ENCODE peak calls at places on chromosome 3, in six cellular contexts. Z, M, P, S, A and U are unnamed samples.

GRCh38 chr3:64685800-64686445 is 1.9 kb downstream of the ADAMTS9 start:
- DNase-seq in Z (peak; percentile 96), M (peak; percentile 99), P (peak; percentile 97), S (no peak), A (peak; percentile 48), U (peak; percentile 70)

GRCh38 chr3:189756651-189757078 is 125.5 kb downstream of the TP63 start:
- DNase-seq in Z (no peak), M (no peak), P (no peak), S (no peak), A (peak; percentile 38), U (no peak)

GRCh38 chr3:194686816-194687637 is 1.3 kb downstream of the FAM43A start:
- DNase-seq in Z (peak; percentile 80), M (peak; percentile 81), P (peak; percentile 78), S (peak; percentile 42), A (no peak), U (no peak)

GRCh38 chr3:36945326-36945980 is 599 bp upstream of the TRANK1 start:
- DNase-seq in Z (no peak), M (no peak), P (no peak), S (no peak), A (no peak), U (no peak)

GRCh38 chr3:88195951-88196434 is 46.2 kb downstream of the C3orf38 start:
- DNase-seq in Z (no peak), M (no peak), P (peak; percentile 22), S (no peak), A (no peak), U (no peak)

GRCh38 chr3:138936763-138937689 is 9.9 kb downstream of the FOXL2 start:
- DNase-seq in Z (peak; percentile 54), M (no peak), P (no peak), S (no peak), A (no peak), U (no peak)

GRCh38 chr3:12423131-12423530 is 61.1 kb upstream of the TSEN2 start:
- DNase-seq in Z (no peak), M (no peak), P (no peak), S (no peak), A (no peak), U (no peak)

GRCh38 chr3:164451083-164451910 is 627.0 kb downstream of the SI start:
- DNase-seq in Z (no peak), M (peak; percentile 73), P (no peak), S (no peak), A (no peak), U (no peak)

GRCh38 chr3:129409541-129409940 is 18.9 kb downstream of the EFCAB12 start:
- DNase-seq in Z (no peak), M (no peak), P (peak; percentile 43), S (no peak), A (no peak), U (no peak)

GRCh38 chr3:115512565-115513410 is 110.5 kb upstream of the GAP43 start:
- DNase-seq in Z (no peak), M (no peak), P (peak; percentile 74), S (no peak), A (no peak), U (peak; percentile 57)

GRCh38 chr3:38805765-38806386 is 10.1 kb downstream of the SCN10A start:
- DNase-seq in Z (no peak), M (no peak), P (peak; percentile 85), S (no peak), A (peak; percentile 66), U (peak; percentile 37)

GRCh38 chr3:101617478-101617877 is 43.5 kb downstream of the PCNP start:
- DNase-seq in Z (no peak), M (no peak), P (no peak), S (no peak), A (no peak), U (no peak)

GRCh38 chr3:64276131-64276530 is 50.9 kb upstream of the PRICKLE2 start:
- DNase-seq in Z (no peak), M (no peak), P (no peak), S (no peak), A (no peak), U (no peak)

GRCh38 chr3:119778176-119778575 is 3.7 kb upstream of the NR1I2 start:
- DNase-seq in Z (no peak), M (no peak), P (no peak), S (no peak), A (no peak), U (no peak)

GRCh38 chr3:165839296-165840076 is 2.3 kb upstream of the BCHE start:
- DNase-seq in Z (no peak), M (no peak), P (no peak), S (no peak), A (no peak), U (no peak)

GRCh38 chr3:128794067-128794768 is 68.2 kb downstream of the RAB7A start:
- DNase-seq in Z (no peak), M (no peak), P (peak; percentile 87), S (no peak), A (peak; percentile 92), U (no peak)

GRCh38 chr3:46168583-46168982 is 39.5 kb downstream of the CCR1 start:
- DNase-seq in Z (no peak), M (no peak), P (no peak), S (no peak), A (no peak), U (no peak)

GRCh38 chr3:141738636-141739363 is 702 bp downstream of the RNF7 start:
- DNase-seq in Z (no peak), M (no peak), P (peak; percentile 72), S (no peak), A (peak; percentile 49), U (no peak)

GRCh38 chr3:189094539-189094938 is 77.2 kb upstream of the TPRG1 start:
- DNase-seq in Z (no peak), M (no peak), P (no peak), S (no peak), A (no peak), U (no peak)

GRCh38 chr3:174710622-174711021 is 148.5 kb upstream of the NAALADL2 start:
- DNase-seq in Z (no peak), M (no peak), P (no peak), S (no peak), A (no peak), U (no peak)

GRCh38 chr3:69499899-69500316 is 114.0 kb upstream of the FRMD4B start:
- DNase-seq in Z (peak; percentile 64), M (peak; percentile 66), P (peak; percentile 27), S (no peak), A (no peak), U (no peak)

DNA sequence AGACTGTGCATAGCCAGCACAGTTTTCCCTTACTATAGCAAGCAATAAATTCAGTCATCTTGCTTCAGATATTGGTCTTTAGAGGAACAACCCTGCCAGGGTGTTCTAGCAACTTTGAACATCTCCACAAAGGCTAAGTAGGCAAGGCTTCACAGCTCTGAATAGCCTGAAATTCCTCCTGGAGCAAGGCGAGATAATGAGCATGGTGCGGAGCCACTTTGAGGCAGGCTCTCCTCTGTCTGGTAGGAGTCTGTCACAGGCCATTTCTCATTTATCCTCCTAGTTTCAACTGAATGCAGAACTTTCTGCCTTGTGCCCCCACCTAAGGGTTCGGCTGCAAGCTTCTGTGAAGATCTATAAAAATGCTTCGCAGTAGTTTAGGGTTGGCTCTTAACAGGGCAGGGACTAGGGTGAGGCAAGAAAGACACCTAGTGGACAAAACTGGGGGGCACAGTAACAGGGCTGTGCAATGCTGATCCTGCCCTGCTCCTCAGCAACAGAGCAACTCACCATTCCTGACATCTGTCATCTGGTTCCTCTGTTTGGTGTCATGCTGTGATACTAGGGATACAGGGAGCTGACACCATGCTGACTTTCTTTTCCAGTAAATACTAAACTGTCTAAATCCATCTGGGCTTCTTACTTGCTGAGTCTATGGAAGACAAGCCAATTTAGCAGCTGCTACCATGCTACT is 16.6 kb upstream of the EHHADH start:
- DNase-seq in Z (no peak), M (no peak), P (peak; percentile 57), S (no peak), A (peak; percentile 34), U (no peak)
- TF ChIP-seq CTCF in Z (no peak), M (no peak), P (peak; percentile 66), S (no peak), A (no peak), U (peak; percentile 24)

GRCh38 chr3:55897573-55898224 is 410.6 kb upstream of the WNT5A start:
- DNase-seq in Z (no peak), M (no peak), P (peak; percentile 24), S (no peak), A (peak; percentile 32), U (no peak)
- TF ChIP-seq CTCF in Z (no peak), M (no peak), P (peak; percentile 44), S (no peak), A (peak; percentile 45), U (no peak)

DNA sequence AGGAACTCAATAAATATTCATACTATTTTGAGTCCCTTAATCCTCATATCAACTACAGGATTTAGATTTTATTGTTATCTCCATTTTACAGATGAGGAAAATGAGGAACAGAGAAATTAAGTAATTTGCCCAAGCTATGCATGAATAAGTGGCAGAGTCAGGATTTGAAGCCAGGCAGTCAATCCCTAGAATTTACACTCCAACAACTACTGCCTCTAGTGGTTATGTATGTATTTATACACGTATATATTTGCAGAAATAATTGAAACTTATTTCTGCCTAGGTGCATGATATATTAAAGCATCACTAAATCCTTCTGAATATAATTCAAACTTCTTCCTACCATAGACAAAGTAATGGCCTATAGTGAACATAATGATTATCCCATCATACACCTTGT is 137.4 kb downstream of the SERPINI1 start:
- DNase-seq in Z (no peak), M (no peak), P (no peak), S (no peak), A (no peak), U (no peak)
- TF ChIP-seq CTCF in Z (no peak), M (no peak), P (no peak), S (peak; percentile 39), A (peak; percentile 22), U (peak; percentile 36)

GRCh38 chr3:124770341-124771082 is 40.3 kb downstream of the UMPS start:
- DNase-seq in Z (peak; percentile 78), M (no peak), P (peak; percentile 58), S (no peak), A (no peak), U (no peak)

GRCh38 chr3:124774305-124774673 is 44.0 kb downstream of the UMPS start:
- DNase-seq in Z (peak; percentile 68), M (no peak), P (peak; percentile 83), S (no peak), A (peak; percentile 31), U (no peak)

GRCh38 chr3:124771083-124771445 is 40.8 kb downstream of the UMPS start:
- DNase-seq in Z (no peak), M (no peak), P (no peak), S (no peak), A (no peak), U (no peak)

GRCh38 chr3:124773351-124774304 is 43.4 kb downstream of the UMPS start:
- DNase-seq in Z (no peak), M (no peak), P (no peak), S (no peak), A (no peak), U (no peak)

DNA sequence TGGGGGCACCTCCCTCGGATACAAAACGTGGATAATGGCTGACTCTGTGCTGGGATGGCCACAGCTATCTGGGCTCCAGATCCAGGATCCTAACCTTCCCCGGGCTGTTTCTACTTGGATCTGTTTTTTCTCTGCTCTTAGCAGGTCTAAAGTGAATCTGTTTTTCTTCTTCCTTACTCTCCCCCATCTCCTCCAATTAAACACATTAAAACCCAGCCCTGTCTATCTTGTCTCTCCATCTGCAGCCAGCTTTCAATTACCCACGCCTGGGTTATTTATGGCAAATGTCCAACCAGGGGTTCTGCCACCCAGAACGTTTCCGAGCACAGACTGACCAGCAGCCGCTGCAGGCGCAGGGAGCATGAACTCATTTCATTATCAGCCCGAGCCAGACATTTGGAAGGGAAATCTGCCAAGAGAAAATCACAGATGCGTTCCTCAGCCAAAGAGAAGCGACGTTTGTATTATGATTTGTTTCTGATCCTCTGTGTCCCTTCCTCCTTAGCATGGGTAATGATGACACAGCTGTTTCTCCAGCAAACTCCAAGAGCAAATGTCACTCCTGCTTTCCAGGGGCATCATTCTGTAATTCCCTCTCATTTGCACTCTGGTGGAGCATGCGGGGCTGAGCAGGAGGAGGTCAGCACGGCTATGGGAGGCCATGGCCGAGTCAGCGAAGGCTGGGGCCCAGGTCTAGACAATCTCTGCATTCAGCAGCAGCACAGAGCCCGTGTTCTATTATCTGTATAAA is 42.0 kb downstream of the UMPS start:
- DNase-seq in Z (peak; percentile 68), M (no peak), P (peak; percentile 78), S (no peak), A (no peak), U (no peak)
- TF ChIP-seq CTCF in Z (no peak), M (no peak), P (no peak), S (no peak), A (no peak), U (no peak)